ENCODE peak calls at places on chromosome 4, in six cellular contexts. Y, H, C, L, X and V are unnamed samples.

GRCh38 chr4:175469519-175469918 is 342.5 kb downstream of the GPM6A start:
- DNase-seq in H (no peak), C (no peak), L (no peak), Y (peak; percentile 9), X (no peak), V (no peak)

GRCh38 chr4:180084561-180084960 is 2158.6 kb upstream of the TENM3 start:
- DNase-seq in C (no peak), X (no peak), L (no peak), H (no peak), Y (no peak), V (no peak)

GRCh38 chr4:104941661-104942062 is 205.0 kb upstream of the TET2 start:
- DNase-seq in L (no peak), X (no peak), Y (no peak), C (no peak), H (no peak), V (no peak)

GRCh38 chr4:8181844-8182243 is 17.2 kb upstream of the SH3TC1 start:
- DNase-seq in H (no peak), Y (no peak), C (no peak), X (peak; percentile 70), L (peak; percentile 75), V (no peak)

GRCh38 chr4:175238827-175239517 is 320.8 kb downstream of the ADAM29 start:
- DNase-seq in X (no peak), C (no peak), Y (no peak), H (no peak), L (no peak), V (no peak)

GRCh38 chr4:146654976-146655761 is 16.5 kb downstream of the POU4F2 start:
- DNase-seq in X (peak; percentile 23), L (peak; percentile 89), C (no peak), H (peak; percentile 61), Y (no peak), V (no peak)

GRCh38 chr4:129821963-129822362 is 726.0 kb downstream of the C4orf33 start:
- DNase-seq in C (no peak), L (no peak), X (no peak), Y (no peak), H (no peak), V (no peak)

GRCh38 chr4:38985363-38986065 is 46.7 kb downstream of the TMEM156 start:
- DNase-seq in Y (no peak), C (no peak), L (no peak), H (no peak), X (no peak), V (no peak)

GRCh38 chr4:54986095-54986846 is 139.1 kb downstream of the KDR start:
- DNase-seq in X (no peak), H (no peak), L (no peak), Y (peak; percentile 81), C (no peak), V (no peak)

DNA sequence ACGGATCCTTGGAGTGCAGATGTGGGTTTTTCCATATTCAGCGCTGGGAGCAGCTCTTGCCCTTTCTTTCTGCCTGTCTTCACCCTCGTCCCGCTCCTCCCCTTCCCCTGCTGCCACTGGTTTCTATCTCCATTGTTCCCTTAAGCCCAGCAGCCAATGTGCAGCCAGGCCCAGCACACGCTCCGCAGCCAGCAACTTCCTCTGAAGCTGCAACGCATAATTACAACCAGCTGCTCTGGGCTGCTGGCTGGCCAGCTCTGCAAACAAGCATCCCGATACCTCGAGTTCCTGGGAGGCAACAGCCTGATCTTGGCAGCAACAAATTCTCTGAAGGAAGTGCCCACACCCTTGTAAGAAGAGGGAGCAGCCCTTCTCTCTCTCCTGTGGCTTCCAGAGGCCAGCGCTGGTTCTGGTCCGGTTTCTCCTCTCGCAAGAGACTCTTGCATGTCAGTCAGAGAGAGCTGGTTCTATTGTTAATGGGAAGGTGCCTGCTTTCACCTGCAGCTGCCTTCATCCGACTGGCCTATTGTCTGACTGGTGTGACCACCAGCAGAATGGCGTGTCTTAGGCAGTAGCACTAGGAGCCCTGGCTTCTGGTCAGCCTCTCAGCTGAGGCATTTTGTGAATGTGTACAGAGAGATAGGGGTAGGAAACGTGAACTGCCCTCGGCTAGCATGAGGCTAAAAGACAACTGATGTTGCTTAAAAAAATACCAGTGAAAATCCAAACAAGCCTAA is 83.8 kb upstream of the MAML3 start:
- DNase-seq in L (peak; percentile 75), C (peak; percentile 63), Y (peak; percentile 74), X (peak; percentile 49), H (peak; percentile 80), V (peak; percentile 69)
- H3K4me3 ChIP-seq in L (no peak overlapping the region), C (peak overlapping the region; percentile 1), Y (no peak overlapping the region), X (no peak overlapping the region), H (peak overlapping the region; percentile 7), V (no peak overlapping the region)

DNA sequence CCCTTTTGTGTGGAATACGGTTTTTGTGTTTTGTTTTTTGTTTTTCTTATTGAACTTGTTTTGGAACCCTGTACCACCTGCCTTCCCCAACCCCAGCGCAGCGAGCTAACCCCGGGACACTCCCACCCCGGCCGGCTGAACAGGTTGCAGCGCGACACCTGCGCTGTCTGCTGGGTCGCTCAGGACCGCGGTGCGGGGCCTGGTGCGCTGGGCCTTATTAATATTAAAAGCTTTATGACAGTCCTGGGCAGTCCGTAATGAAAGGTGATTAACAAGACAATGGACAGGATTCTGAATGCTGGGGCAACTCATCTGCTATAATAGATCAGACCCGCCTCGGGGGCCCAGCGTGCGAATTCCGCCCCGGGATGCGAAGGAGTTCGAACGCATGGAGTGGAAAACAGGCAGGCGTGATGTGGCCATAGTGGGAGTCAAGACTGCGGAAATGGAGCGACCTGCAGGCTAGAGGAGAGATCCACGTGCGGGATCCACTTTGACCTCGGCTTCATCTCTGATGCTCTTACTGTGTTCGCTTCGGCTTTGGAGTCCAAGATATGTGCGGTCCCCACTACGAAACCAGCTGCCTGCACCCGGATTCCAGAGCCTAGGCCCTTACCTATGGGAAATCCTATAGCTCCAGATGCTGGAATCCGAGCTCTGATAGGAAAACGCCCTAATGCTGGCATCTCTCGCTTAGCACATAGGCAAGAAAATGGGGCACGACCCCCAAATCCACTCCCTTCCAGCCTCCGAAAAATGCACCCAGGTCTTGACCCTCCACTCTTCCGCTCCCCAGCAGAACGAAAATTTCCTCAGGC is 69.0 kb upstream of the TMEM33 start:
- DNase-seq in L (no peak), H (no peak), X (no peak), Y (no peak), C (no peak), V (no peak)
- H3K4me1 ChIP-seq in L (no peaks in the 10 kb centered on the region), H (no peaks in the 10 kb centered on the region), X (peaks cover 19% of the 10 kb centered on the region), Y (no peaks in the 10 kb centered on the region), C (no peaks in the 10 kb centered on the region), V (no peaks in the 10 kb centered on the region)

GRCh38 chr4:56655209-56655626 is 25.9 kb downstream of the HOPX start:
- DNase-seq in X (peak; percentile 12), C (no peak), H (no peak), Y (no peak), L (peak; percentile 37), V (peak; percentile 58)
- H3K4me3 ChIP-seq in X (no peak overlapping the region), C (peak overlapping the region; percentile 48), H (peak overlapping the region; percentile 54), Y (peak overlapping the region; percentile 58), L (peak overlapping the region; percentile 32), V (peak overlapping the region; percentile 53)

GRCh38 chr4:120078216-120078615 is 11.6 kb upstream of the MAD2L1 start:
- DNase-seq in C (no peak), Y (no peak), X (no peak), L (no peak), H (no peak), V (no peak)
- H3K4me1 ChIP-seq in C (no peaks in the 10 kb centered on the region), Y (no peaks in the 10 kb centered on the region), X (no peaks in the 10 kb centered on the region), L (peaks cover 13% of the 10 kb centered on the region), H (no peaks in the 10 kb centered on the region), V (no peaks in the 10 kb centered on the region)

DNA sequence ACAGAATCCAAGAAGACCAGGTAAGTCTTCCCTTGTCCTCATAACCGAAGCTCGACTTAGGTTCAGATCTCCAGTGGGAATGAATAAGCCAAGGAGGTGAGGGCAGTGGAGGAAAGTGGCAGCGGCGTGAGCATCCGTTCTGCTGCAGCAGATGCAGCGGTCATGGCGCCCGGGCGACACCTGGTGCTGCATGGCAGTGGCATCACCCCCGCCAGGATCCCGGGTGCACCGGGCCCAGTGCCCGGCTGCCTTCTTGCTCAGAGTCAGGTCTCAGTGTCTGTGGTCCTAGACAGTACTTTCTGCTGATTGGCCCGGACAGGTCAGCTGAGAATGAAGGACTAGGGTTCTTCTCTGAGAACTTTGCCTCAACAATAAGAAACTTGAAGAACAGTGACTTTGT is 83.4 kb upstream of the SORBS2 start:
- DNase-seq in C (no peak), H (no peak), X (no peak), Y (no peak), L (no peak), V (no peak)
- H3K4me3 ChIP-seq in C (no peak overlapping the region), H (no peak overlapping the region), X (no peak overlapping the region), Y (no peak overlapping the region), L (no peak overlapping the region), V (no peak overlapping the region)

GRCh38 chr4:184459413-184459812 is 14.9 kb downstream of the IRF2 start:
- DNase-seq in L (no peak), X (no peak), C (no peak), H (no peak), Y (no peak), V (no peak)
- H3K4me1 ChIP-seq in L (no peaks in the 10 kb centered on the region), X (peaks cover 16% of the 10 kb centered on the region), C (peaks cover 5% of the 10 kb centered on the region), H (peaks cover 14% of the 10 kb centered on the region), Y (no peaks in the 10 kb centered on the region), V (peaks cover 20% of the 10 kb centered on the region)

DNA sequence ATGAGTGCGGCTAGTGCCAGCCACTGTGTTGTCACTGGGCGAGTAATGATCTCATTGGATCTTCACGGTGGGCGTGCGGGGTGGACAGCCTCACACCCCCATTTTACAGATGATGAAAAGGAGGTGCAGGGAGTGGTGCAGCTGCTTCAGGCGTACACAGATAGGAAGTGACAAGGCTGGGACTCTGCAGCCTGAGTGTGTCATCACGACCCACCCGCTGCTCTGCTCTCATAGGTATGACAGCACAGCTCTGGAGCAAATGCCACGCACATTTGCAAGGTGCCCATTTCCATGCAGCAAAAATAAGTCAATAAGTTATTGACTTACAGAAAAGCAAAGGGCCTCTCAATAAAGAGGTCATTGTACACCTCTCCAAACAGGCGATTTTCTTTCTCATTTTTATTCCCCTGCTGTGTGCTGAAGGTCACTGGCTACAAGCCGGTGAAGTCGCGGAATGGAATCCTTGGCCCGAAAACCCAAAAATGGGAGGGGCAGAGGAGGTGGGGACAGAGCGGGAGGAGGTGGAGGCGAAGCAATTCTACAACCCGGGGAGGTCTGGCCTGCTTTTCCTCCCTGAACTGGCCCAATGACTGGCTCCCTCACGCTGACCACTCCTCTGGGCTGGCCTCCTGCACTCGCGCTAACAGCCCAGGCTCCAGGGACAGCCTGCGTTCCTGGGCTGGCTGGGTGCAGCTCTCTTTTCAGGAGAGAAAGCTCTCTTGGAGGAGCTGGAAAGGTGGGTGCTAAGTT is at the start of gene SOD3:
- DNase-seq in H (peak; percentile 90), X (peak; percentile 89), L (peak; percentile 83), Y (peak; percentile 67), C (peak; percentile 80), V (peak; percentile 65)
- H3K4me3 ChIP-seq in H (peak within 1 kb of the TSS; percentile 53), X (no peak within 1 kb of the TSS), L (no peak within 1 kb of the TSS), Y (peak within 1 kb of the TSS; percentile 41), C (peak within 1 kb of the TSS; percentile 28), V (no peak within 1 kb of the TSS)